ENCODE peak calls at places on chromosomes 1 and 21, in ten cellular contexts. One of them, this sample, is unnamed.

GRCh38 chr1:209831615-209832014 is 3.8 kb downstream of the UTP25 start:
- DNase-seq in tibial artery: no peak
- DNase-seq in GM23338: no peak
- DNase-seq in left ventricle myocardium inferior: no peak
- DNase-seq in heart left ventricle: no peak
- DNase-seq in adrenal gland: no peak
- DNase-seq in transverse colon: no peak
- DNase-seq in NT2/D1: no peak
- DNase-seq in esophagus squamous epithelium: no peak
- DNase-seq in A673: no peak
- DNase-seq in this sample: no peak

GRCh38 chr1:93362237-93362636 is 16.5 kb downstream of the DR1 start:
- DNase-seq in tibial artery: no peak
- DNase-seq in GM23338: no peak
- DNase-seq in left ventricle myocardium inferior: no peak
- DNase-seq in heart left ventricle: no peak
- DNase-seq in adrenal gland: no peak
- DNase-seq in transverse colon: no peak
- DNase-seq in NT2/D1: no peak
- DNase-seq in esophagus squamous epithelium: no peak
- DNase-seq in A673: no peak
- DNase-seq in this sample: no peak

GRCh38 chr1:219123041-219123440 is 50.6 kb upstream of the LYPLAL1 start:
- DNase-seq in tibial artery: no peak
- DNase-seq in GM23338: no peak
- DNase-seq in left ventricle myocardium inferior: no peak
- DNase-seq in heart left ventricle: no peak
- DNase-seq in adrenal gland: no peak
- DNase-seq in transverse colon: no peak
- DNase-seq in NT2/D1: no peak
- DNase-seq in esophagus squamous epithelium: no peak
- DNase-seq in A673: no peak
- DNase-seq in this sample: no peak

GRCh38 chr1:244302889-244303609 is 148.7 kb downstream of the ADSS2 start:
- DNase-seq in tibial artery: no peak
- DNase-seq in GM23338: no peak
- DNase-seq in left ventricle myocardium inferior: no peak
- DNase-seq in heart left ventricle: no peak
- DNase-seq in adrenal gland: no peak
- DNase-seq in transverse colon: peak; percentile 50
- DNase-seq in NT2/D1: no peak
- DNase-seq in esophagus squamous epithelium: no peak
- DNase-seq in A673: no peak
- DNase-seq in this sample: no peak

GRCh38 chr1:212635141-212635601 is 26.6 kb downstream of the ATF3 start:
- DNase-seq in tibial artery: no peak
- DNase-seq in GM23338: no peak
- DNase-seq in left ventricle myocardium inferior: no peak
- DNase-seq in heart left ventricle: no peak
- DNase-seq in adrenal gland: no peak
- DNase-seq in transverse colon: no peak
- DNase-seq in NT2/D1: peak; percentile 47
- DNase-seq in esophagus squamous epithelium: no peak
- DNase-seq in A673: no peak
- DNase-seq in this sample: no peak

GRCh38 chr1:32888134-32888533 is 1.8 kb downstream of the HPCA start:
- DNase-seq in tibial artery: no peak
- DNase-seq in GM23338: no peak
- DNase-seq in left ventricle myocardium inferior: no peak
- DNase-seq in heart left ventricle: no peak
- DNase-seq in adrenal gland: no peak
- DNase-seq in transverse colon: no peak
- DNase-seq in NT2/D1: no peak
- DNase-seq in esophagus squamous epithelium: no peak
- DNase-seq in A673: no peak
- DNase-seq in this sample: no peak

GRCh38 chr1:24926596-24927249 is 3.4 kb downstream of the RUNX3 start:
- DNase-seq in tibial artery: no peak
- DNase-seq in GM23338: peak; percentile 75
- DNase-seq in left ventricle myocardium inferior: no peak
- DNase-seq in heart left ventricle: no peak
- DNase-seq in adrenal gland: no peak
- DNase-seq in transverse colon: no peak
- DNase-seq in NT2/D1: no peak
- DNase-seq in esophagus squamous epithelium: no peak
- DNase-seq in A673: peak; percentile 19
- DNase-seq in this sample: no peak

GRCh38 chr1:218971166-218971565 is 202.5 kb upstream of the LYPLAL1 start:
- DNase-seq in tibial artery: no peak
- DNase-seq in GM23338: no peak
- DNase-seq in left ventricle myocardium inferior: no peak
- DNase-seq in heart left ventricle: no peak
- DNase-seq in adrenal gland: no peak
- DNase-seq in transverse colon: no peak
- DNase-seq in NT2/D1: no peak
- DNase-seq in esophagus squamous epithelium: no peak
- DNase-seq in A673: no peak
- DNase-seq in this sample: no peak

GRCh38 chr21:46286668-46286982 is 483 bp downstream of the YBEY start:
- DNase-seq in tibial artery: no peak
- DNase-seq in GM23338: no peak
- DNase-seq in left ventricle myocardium inferior: no peak
- DNase-seq in heart left ventricle: no peak
- DNase-seq in adrenal gland: no peak
- DNase-seq in transverse colon: no peak
- DNase-seq in NT2/D1: no peak
- DNase-seq in esophagus squamous epithelium: no peak
- DNase-seq in A673: no peak
- DNase-seq in this sample: no peak

GRCh38 chr1:89802036-89802435 is 18.8 kb upstream of the LRRC8D start:
- DNase-seq in tibial artery: no peak
- DNase-seq in GM23338: no peak
- DNase-seq in left ventricle myocardium inferior: no peak
- DNase-seq in heart left ventricle: no peak
- DNase-seq in adrenal gland: no peak
- DNase-seq in transverse colon: no peak
- DNase-seq in NT2/D1: no peak
- DNase-seq in esophagus squamous epithelium: no peak
- DNase-seq in A673: no peak
- DNase-seq in this sample: no peak

GRCh38 chr1:25562101-25562927 is 18.9 kb downstream of the LDLRAP1 start:
- DNase-seq in tibial artery: no peak
- DNase-seq in GM23338: no peak
- DNase-seq in left ventricle myocardium inferior: no peak
- DNase-seq in heart left ventricle: no peak
- DNase-seq in adrenal gland: no peak
- DNase-seq in transverse colon: peak; percentile 89
- DNase-seq in NT2/D1: no peak
- DNase-seq in esophagus squamous epithelium: peak; percentile 37
- DNase-seq in A673: no peak
- DNase-seq in this sample: no peak

GRCh38 chr1:31669786-31670582 is 25.3 kb upstream of the PEF1 start:
- DNase-seq in tibial artery: peak; percentile 96
- DNase-seq in GM23338: peak; percentile 65
- DNase-seq in left ventricle myocardium inferior: peak; percentile 83
- DNase-seq in heart left ventricle: peak; percentile 74
- DNase-seq in adrenal gland: peak; percentile 82
- DNase-seq in transverse colon: peak; percentile 90
- DNase-seq in NT2/D1: no peak
- DNase-seq in esophagus squamous epithelium: no peak
- DNase-seq in A673: peak; percentile 68
- DNase-seq in this sample: no peak

DNA sequence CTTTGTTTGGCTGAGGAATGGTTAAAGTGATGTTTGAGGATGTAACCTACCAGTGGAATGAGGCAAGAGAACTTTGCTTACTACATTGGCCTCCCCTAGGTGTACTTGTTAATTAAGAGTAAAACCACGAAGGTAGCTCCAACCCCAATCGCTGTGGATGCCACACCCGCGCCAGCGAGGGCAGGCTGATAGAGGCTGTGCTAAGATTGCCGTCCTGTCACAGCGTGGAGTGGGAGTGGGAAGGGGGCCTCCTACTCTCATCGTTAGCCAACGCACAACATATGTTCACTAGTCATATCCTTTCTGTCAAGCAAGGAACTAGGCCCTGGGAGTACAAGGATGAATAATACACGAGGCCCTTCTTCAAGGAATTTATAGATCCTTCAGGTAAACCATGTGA is 99.6 kb downstream of the RUNX1 start:
- DNase-seq in tibial artery: no peak
- DNase-seq in GM23338: no peak
- DNase-seq in left ventricle myocardium inferior: no peak
- DNase-seq in heart left ventricle: no peak
- DNase-seq in adrenal gland: no peak
- DNase-seq in transverse colon: no peak
- DNase-seq in NT2/D1: no peak
- DNase-seq in esophagus squamous epithelium: no peak
- DNase-seq in A673: no peak
- DNase-seq in this sample: no peak
- H3K4me1 ChIP-seq in tibial artery: no peaks in the 10 kb centered on the region
- H3K4me1 ChIP-seq in GM23338: no peaks in the 10 kb centered on the region
- H3K4me1 ChIP-seq in left ventricle myocardium inferior: no peaks in the 10 kb centered on the region
- H3K4me1 ChIP-seq in heart left ventricle: no peaks in the 10 kb centered on the region
- H3K4me1 ChIP-seq in adrenal gland: no peaks in the 10 kb centered on the region
- H3K4me1 ChIP-seq in transverse colon: no peaks in the 10 kb centered on the region
- H3K4me1 ChIP-seq in NT2/D1: no peaks in the 10 kb centered on the region
- H3K4me1 ChIP-seq in esophagus squamous epithelium: no peaks in the 10 kb centered on the region
- H3K4me1 ChIP-seq in A673: no peaks in the 10 kb centered on the region
- H3K4me1 ChIP-seq in this sample: no peaks in the 10 kb centered on the region

DNA sequence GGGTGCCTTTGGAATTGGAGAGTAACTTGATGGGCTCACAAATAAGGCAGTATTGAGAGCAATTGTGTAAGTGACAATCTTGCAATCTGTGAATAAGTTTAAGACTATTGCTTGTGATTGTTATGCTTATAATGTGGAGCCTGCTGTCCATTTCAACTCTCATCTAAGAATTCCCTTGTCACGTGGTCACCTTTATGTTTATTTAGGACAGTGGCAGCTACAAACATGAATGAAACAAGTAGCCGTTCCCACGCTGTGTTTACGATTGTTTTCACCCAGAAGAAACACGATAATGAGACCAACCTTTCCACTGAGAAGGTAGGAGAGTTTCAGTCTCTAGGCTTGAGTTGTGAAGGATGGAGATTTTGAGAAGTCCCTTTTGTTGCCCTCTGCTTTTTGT is 57.6 kb downstream of the KIF1B start:
- DNase-seq in tibial artery: no peak
- DNase-seq in GM23338: no peak
- DNase-seq in left ventricle myocardium inferior: no peak
- DNase-seq in heart left ventricle: no peak
- DNase-seq in adrenal gland: no peak
- DNase-seq in transverse colon: no peak
- DNase-seq in NT2/D1: no peak
- DNase-seq in esophagus squamous epithelium: no peak
- DNase-seq in A673: no peak
- DNase-seq in this sample: no peak
- H3K36me3 ChIP-seq in tibial artery: peaks cover 56% of the 10 kb centered on the region
- H3K36me3 ChIP-seq in GM23338: peaks cover 17% of the 10 kb centered on the region
- H3K36me3 ChIP-seq in left ventricle myocardium inferior: peaks cover 72% of the 10 kb centered on the region
- H3K36me3 ChIP-seq in heart left ventricle: peaks cover 81% of the 10 kb centered on the region
- H3K36me3 ChIP-seq in adrenal gland: no peaks in the 10 kb centered on the region
- H3K36me3 ChIP-seq in transverse colon: no peaks in the 10 kb centered on the region
- H3K36me3 ChIP-seq in NT2/D1: peaks cover 28% of the 10 kb centered on the region
- H3K36me3 ChIP-seq in esophagus squamous epithelium: peaks cover 4% of the 10 kb centered on the region
- H3K36me3 ChIP-seq in A673: peaks cover 34% of the 10 kb centered on the region
- H3K36me3 ChIP-seq in this sample: no peaks in the 10 kb centered on the region

GRCh38 chr21:42466700-42467612 is 29.1 kb downstream of the RSPH1 start:
- DNase-seq in tibial artery: peak; percentile 37
- DNase-seq in GM23338: peak; percentile 60
- DNase-seq in left ventricle myocardium inferior: no peak
- DNase-seq in heart left ventricle: no peak
- DNase-seq in adrenal gland: peak; percentile 64
- DNase-seq in transverse colon: peak; percentile 41
- DNase-seq in NT2/D1: no peak
- DNase-seq in esophagus squamous epithelium: no peak
- DNase-seq in A673: peak; percentile 48
- DNase-seq in this sample: no peak
- H3K4me3 ChIP-seq in tibial artery: no peak overlapping the region
- H3K4me3 ChIP-seq in GM23338: no peak overlapping the region
- H3K4me3 ChIP-seq in left ventricle myocardium inferior: peak overlapping the region; percentile 27
- H3K4me3 ChIP-seq in heart left ventricle: no peak overlapping the region
- H3K4me3 ChIP-seq in adrenal gland: no peak overlapping the region
- H3K4me3 ChIP-seq in transverse colon: no peak overlapping the region
- H3K4me3 ChIP-seq in NT2/D1: no peak overlapping the region
- H3K4me3 ChIP-seq in esophagus squamous epithelium: no peak overlapping the region
- H3K4me3 ChIP-seq in A673: no peak overlapping the region
- H3K4me3 ChIP-seq in this sample: no peak overlapping the region

DNA sequence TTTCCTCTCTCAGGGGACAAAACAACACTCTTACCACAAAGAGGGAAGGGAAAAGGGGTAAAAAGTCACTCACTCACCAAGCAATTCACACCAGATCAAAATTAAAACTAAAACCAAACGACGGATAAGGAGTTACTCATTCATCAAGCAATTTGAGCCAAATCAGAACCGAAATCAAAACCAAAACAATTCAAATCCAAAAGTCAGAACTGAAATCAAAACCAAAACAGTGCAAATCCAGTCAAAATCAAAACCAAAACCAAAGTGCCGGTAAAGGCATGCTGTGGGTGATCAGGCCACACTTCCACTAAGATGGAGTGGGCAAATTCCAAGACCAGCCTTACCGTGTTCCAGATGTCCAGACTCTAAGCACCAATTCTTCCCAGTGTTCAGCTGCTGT is 717.9 kb downstream of the AMY1C start:
- DNase-seq in tibial artery: no peak
- DNase-seq in GM23338: no peak
- DNase-seq in left ventricle myocardium inferior: no peak
- DNase-seq in heart left ventricle: no peak
- DNase-seq in adrenal gland: no peak
- DNase-seq in transverse colon: no peak
- DNase-seq in NT2/D1: no peak
- DNase-seq in esophagus squamous epithelium: no peak
- DNase-seq in A673: no peak
- DNase-seq in this sample: no peak
- H3K4me1 ChIP-seq in tibial artery: no peaks in the 10 kb centered on the region
- H3K4me1 ChIP-seq in GM23338: no peaks in the 10 kb centered on the region
- H3K4me1 ChIP-seq in left ventricle myocardium inferior: no peaks in the 10 kb centered on the region
- H3K4me1 ChIP-seq in heart left ventricle: no peaks in the 10 kb centered on the region
- H3K4me1 ChIP-seq in adrenal gland: no peaks in the 10 kb centered on the region
- H3K4me1 ChIP-seq in transverse colon: no peaks in the 10 kb centered on the region
- H3K4me1 ChIP-seq in NT2/D1: no peaks in the 10 kb centered on the region
- H3K4me1 ChIP-seq in esophagus squamous epithelium: no peaks in the 10 kb centered on the region
- H3K4me1 ChIP-seq in A673: no peaks in the 10 kb centered on the region
- H3K4me1 ChIP-seq in this sample: peaks cover 1% of the 10 kb centered on the region

This sample was measured in iPS DF 6.9.